ENCODE peak calls at places on chromosomes 3 and 15, in nine cellular contexts. H is RWPE1; B is ovary; K is GM23248; I is substantia nigra; X is CD4-positive, CD25-positive, alpha-beta regulatory T cell; V is RWPE2; O is CD4-positive, alpha-beta T cell; S is HepG2. A is an unnamed sample.

GRCh38 chr3:126528800-126529541 is 5.0 kb downstream of the CHST13 start:
- DNase-seq in H (no peak), B (no peak), K (peak; percentile 56), I (no peak), X (no peak), V (no peak), O (no peak), S (peak; percentile 97), A (no peak)

GRCh38 chr3:66723231-66723630 is 222.4 kb upstream of the LRIG1 start:
- DNase-seq in H (no peak), B (no peak), K (peak; percentile 32), I (no peak), X (no peak), V (no peak), O (no peak), S (no peak), A (no peak)

GRCh38 chr15:48112242-48112641 is 8.5 kb upstream of the SLC24A5 start:
- DNase-seq in H (peak; percentile 27), B (no peak), K (peak; percentile 7), I (no peak), X (no peak), V (no peak), O (no peak), S (peak; percentile 16), A (no peak)

GRCh38 chr15:22979699-22980188 is 424 bp downstream of the CYFIP1 start:
- DNase-seq in H (peak; percentile 46), B (peak; percentile 26), K (peak; percentile 65), I (no peak), X (no peak), V (peak; percentile 64), O (no peak), S (no peak), A (no peak)

GRCh38 chr15:63971427-63971805 is 74.9 kb downstream of the DAPK2 start:
- DNase-seq in H (no peak), B (no peak), K (no peak), I (no peak), X (no peak), V (no peak), O (peak; percentile 53), S (no peak), A (no peak)

GRCh38 chr3:32002536-32003368 is 21.2 kb downstream of the ZNF860 start:
- DNase-seq in H (no peak), B (no peak), K (peak; percentile 72), I (no peak), X (no peak), V (no peak), O (no peak), S (no peak), A (no peak)

GRCh38 chr3:129228891-129229585 is 20.4 kb upstream of the COPG1 start:
- DNase-seq in H (peak; percentile 50), B (no peak), K (peak; percentile 88), I (no peak), X (no peak), V (no peak), O (no peak), S (peak; percentile 77), A (no peak)

GRCh38 chr3:157274644-157275137 is 114.7 kb upstream of the CCNL1 start:
- DNase-seq in H (peak; percentile 9), B (no peak), K (peak; percentile 44), I (no peak), X (no peak), V (no peak), O (no peak), S (no peak), A (no peak)

GRCh38 chr3:171854649-171855305 is 11.6 kb downstream of the TMEM212 start:
- DNase-seq in H (no peak), B (no peak), K (no peak), I (no peak), X (no peak), V (no peak), O (no peak), S (no peak), A (no peak)

GRCh38 chr3:181009225-181009624 is 19.7 kb upstream of the DNAJC19 start:
- DNase-seq in H (no peak), B (no peak), K (no peak), I (no peak), X (no peak), V (no peak), O (no peak), S (no peak), A (no peak)

GRCh38 chr3:52436500-52437106 is 8.3 kb downstream of the SEMA3G start:
- DNase-seq in H (no peak), B (no peak), K (peak; percentile 70), I (no peak), X (no peak), V (no peak), O (no peak), S (no peak), A (no peak)

GRCh38 chr3:122921791-122922651 is 105.5 kb downstream of the SEMA5B start:
- DNase-seq in H (peak; percentile 19), B (no peak), K (peak; percentile 8), I (no peak), X (no peak), V (peak; percentile 51), O (no peak), S (peak; percentile 16), A (no peak)

GRCh38 chr3:24493951-24494615 is 567 bp downstream of the THRB start:
- DNase-seq in H (peak; percentile 28), B (peak; percentile 11), K (peak; percentile 71), I (no peak), X (no peak), V (peak; percentile 62), O (no peak), S (peak; percentile 71), A (peak; percentile 47)

GRCh38 chr3:58874248-58874741 is 175.5 kb downstream of the CFAP20DC start:
- DNase-seq in H (peak; percentile 53), B (no peak), K (peak; percentile 34), I (no peak), X (no peak), V (peak; percentile 77), O (no peak), S (no peak), A (no peak)

GRCh38 chr3:111923821-111924220 is 55.0 kb upstream of the ABHD10 start:
- DNase-seq in H (no peak), B (no peak), K (peak; percentile 28), I (no peak), X (no peak), V (no peak), O (no peak), S (no peak), A (no peak)

GRCh38 chr3:32646761-32647160 is 38.2 kb upstream of the CNOT10 start:
- DNase-seq in H (no peak), B (no peak), K (peak; percentile 21), I (no peak), X (no peak), V (no peak), O (no peak), S (no peak), A (no peak)

GRCh38 chr15:74889882-74890768 is at the start of gene MPI:
- DNase-seq in H (peak; percentile 94), B (peak; percentile 77), K (peak; percentile 95), I (peak; percentile 49), X (peak; percentile 82), V (peak; percentile 94), O (peak; percentile 70), S (peak; percentile 75), A (peak; percentile 84)

GRCh38 chr15:74888716-74889115 is 1.1 kb upstream of the MPI start:
- DNase-seq in H (no peak), B (no peak), K (no peak), I (no peak), X (no peak), V (no peak), O (no peak), S (no peak), A (no peak)

GRCh38 chr15:74892313-74892712 is 2.5 kb downstream of the MPI start:
- DNase-seq in H (peak; percentile 57), B (no peak), K (no peak), I (no peak), X (no peak), V (no peak), O (no peak), S (no peak), A (no peak)

GRCh38 chr15:74891469-74891868 is 1.6 kb downstream of the MPI start:
- DNase-seq in H (no peak), B (no peak), K (no peak), I (no peak), X (no peak), V (no peak), O (no peak), S (no peak), A (no peak)

DNA sequence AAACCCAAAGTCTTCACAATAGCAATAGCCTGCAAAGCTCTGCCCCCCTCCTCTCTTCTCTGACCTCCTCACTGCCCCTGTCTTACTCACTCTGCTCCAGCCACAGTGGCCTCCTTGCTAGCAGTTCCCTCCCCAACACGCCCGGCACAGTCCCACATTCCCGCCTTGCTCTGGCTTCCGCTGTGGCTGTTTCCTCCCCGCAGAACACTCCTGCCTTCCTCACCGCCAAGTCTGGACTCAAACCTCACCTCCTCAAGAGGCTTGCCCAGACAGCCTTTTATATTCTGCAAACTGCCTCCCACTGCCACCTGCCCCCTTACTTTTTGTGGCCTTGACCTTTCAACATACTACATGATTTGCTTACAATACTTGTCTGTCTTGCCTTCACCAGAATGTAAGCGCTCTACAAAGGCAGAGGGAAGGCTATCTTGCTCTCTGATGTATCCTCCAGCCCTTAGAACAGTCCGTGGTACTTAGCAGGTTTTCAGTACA is 406 bp upstream of the MPI start:
- DNase-seq in H (no peak), B (peak; percentile 30), K (peak; percentile 60), I (no peak), X (no peak), V (no peak), O (no peak), S (no peak), A (peak; percentile 81)
- H3K27ac ChIP-seq in H (peak overlapping the region; percentile 71), B (peak overlapping the region; percentile 80), K (peak overlapping the region; percentile 3), I (peak overlapping the region; percentile 58), X (peak overlapping the region; percentile 81), V (no peak overlapping the region), O (peak overlapping the region; percentile 71), S (peak overlapping the region; percentile 70), A (peak overlapping the region; percentile 82)

GRCh38 chr3:36600413-36600812 is 163.9 kb downstream of the DCLK3 start:
- DNase-seq in H (no peak), B (no peak), K (no peak), I (no peak), X (no peak), V (no peak), O (no peak), S (no peak), A (no peak)
- H3K27ac ChIP-seq in H (no peak overlapping the region), B (no peak overlapping the region), K (no peak overlapping the region), I (no peak overlapping the region), X (no peak overlapping the region), V (no peak overlapping the region), O (no peak overlapping the region), S (no peak overlapping the region), A (no peak overlapping the region)

GRCh38 chr3:125395091-125395490 is 20.0 kb upstream of the ZNF148 start:
- DNase-seq in H (no peak), B (no peak), K (no peak), I (no peak), X (no peak), V (no peak), O (no peak), S (no peak), A (no peak)
- H3K27ac ChIP-seq in H (no peak overlapping the region), B (no peak overlapping the region), K (no peak overlapping the region), I (no peak overlapping the region), X (no peak overlapping the region), V (no peak overlapping the region), O (no peak overlapping the region), S (no peak overlapping the region), A (no peak overlapping the region)

DNA sequence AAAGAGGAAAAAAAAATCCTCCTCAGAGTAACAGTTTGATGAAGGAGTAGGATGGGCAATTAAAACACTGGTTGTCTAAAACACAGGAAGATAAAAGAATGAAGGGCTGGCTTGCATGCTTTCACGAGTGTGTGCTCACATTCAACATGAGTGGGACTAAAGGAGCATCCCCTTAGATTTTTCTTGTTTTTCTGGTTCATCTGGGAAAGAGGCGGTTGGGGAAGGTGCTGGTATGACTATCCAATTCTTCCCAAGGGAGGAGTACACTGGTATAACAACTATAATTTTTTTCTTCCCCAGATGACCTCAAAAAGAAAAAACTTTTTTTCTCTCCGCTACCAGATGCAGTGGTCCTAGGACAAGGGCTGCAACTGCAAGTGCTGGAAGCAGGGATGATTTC is 143.7 kb downstream of the MYO9A start:
- DNase-seq in H (no peak), B (no peak), K (no peak), I (no peak), X (no peak), V (no peak), O (no peak), S (no peak), A (no peak)
- H3K27ac ChIP-seq in H (no peak overlapping the region), B (no peak overlapping the region), K (no peak overlapping the region), I (no peak overlapping the region), X (no peak overlapping the region), V (no peak overlapping the region), O (no peak overlapping the region), S (no peak overlapping the region), A (peak overlapping the region; percentile 21)